ENCODE peak calls at places on chromosomes 2 and 18, in five cellular contexts. One of them, this sample, is unnamed.

GRCh38 chr2:46487667-46488333 is 8.4 kb downstream of the TMEM247 start:
- DNase-seq in A549: no peak
- DNase-seq in GM12878: no peak
- DNase-seq in activated CD8-positive, alpha-beta memory T cell treated with anti-CD3 and anti-CD28 coated beads for 48 hours: no peak
- DNase-seq in choroid plexus epithelial cell: peak; percentile 62
- DNase-seq in this sample: no peak

GRCh38 chr18:55552498-55553189 is 35.3 kb downstream of the TCF4 start:
- DNase-seq in choroid plexus epithelial cell: no peak
- DNase-seq in GM12878: no peak
- DNase-seq in A549: no peak
- DNase-seq in activated CD8-positive, alpha-beta memory T cell treated with anti-CD3 and anti-CD28 coated beads for 48 hours: no peak
- DNase-seq in this sample: no peak

GRCh38 chr2:82740527-82740926 is 1718.6 kb downstream of the SUCLG1 start:
- DNase-seq in A549: no peak
- DNase-seq in choroid plexus epithelial cell: no peak
- DNase-seq in activated CD8-positive, alpha-beta memory T cell treated with anti-CD3 and anti-CD28 coated beads for 48 hours: no peak
- DNase-seq in GM12878: no peak
- DNase-seq in this sample: no peak

GRCh38 chr2:16755377-16755776 is 89.7 kb upstream of the CYRIA start:
- DNase-seq in activated CD8-positive, alpha-beta memory T cell treated with anti-CD3 and anti-CD28 coated beads for 48 hours: no peak
- DNase-seq in A549: no peak
- DNase-seq in choroid plexus epithelial cell: no peak
- DNase-seq in GM12878: no peak
- DNase-seq in this sample: no peak

GRCh38 chr2:127176371-127177311 is 43.5 kb downstream of the CYP27C1 start:
- DNase-seq in GM12878: no peak
- DNase-seq in activated CD8-positive, alpha-beta memory T cell treated with anti-CD3 and anti-CD28 coated beads for 48 hours: no peak
- DNase-seq in choroid plexus epithelial cell: no peak
- DNase-seq in A549: no peak
- DNase-seq in this sample: no peak

GRCh38 chr18:36567800-36568199 is 261.0 kb downstream of the TPGS2 start:
- DNase-seq in A549: no peak
- DNase-seq in GM12878: no peak
- DNase-seq in choroid plexus epithelial cell: no peak
- DNase-seq in activated CD8-positive, alpha-beta memory T cell treated with anti-CD3 and anti-CD28 coated beads for 48 hours: no peak
- DNase-seq in this sample: no peak

GRCh38 chr2:232316382-232317190 is 62.0 kb upstream of the ALPP start:
- DNase-seq in choroid plexus epithelial cell: no peak
- DNase-seq in activated CD8-positive, alpha-beta memory T cell treated with anti-CD3 and anti-CD28 coated beads for 48 hours: no peak
- DNase-seq in A549: no peak
- DNase-seq in GM12878: no peak
- DNase-seq in this sample: peak; percentile 54

GRCh38 chr2:208025814-208026184 is 472 bp upstream of the PLEKHM3 start:
- DNase-seq in A549: no peak
- DNase-seq in GM12878: no peak
- DNase-seq in choroid plexus epithelial cell: peak; percentile 23
- DNase-seq in activated CD8-positive, alpha-beta memory T cell treated with anti-CD3 and anti-CD28 coated beads for 48 hours: peak; percentile 28
- DNase-seq in this sample: no peak

This sample was measured in dermis microvascular lymphatic vessel endothelial cell.